ENCODE peak calls at places on chromosome 17, in six cellular contexts. J is tibial nerve, A is GM23338, W is myocyte, E is tibial artery, Y is HuH-7. H is an unnamed sample.

GRCh38 chr17:83087788-83088360 is 8.5 kb downstream of the METRNL start:
- DNase-seq in J (no peak), A (no peak), W (no peak), E (no peak), Y (no peak), H (no peak)

GRCh38 chr17:76248013-76248782 is 7.9 kb upstream of the RNF157 start:
- DNase-seq in J (no peak), A (no peak), W (no peak), E (no peak), Y (no peak), H (no peak)

GRCh38 chr17:50629902-50630301 is 4.8 kb upstream of the ABCC3 start:
- DNase-seq in J (no peak), A (no peak), W (no peak), E (no peak), Y (no peak), H (no peak)

GRCh38 chr17:17205368-17206148 is 575 bp downstream of the PLD6 start:
- DNase-seq in J (peak), A (peak), W (peak), E (peak), Y (peak), H (peak)

GRCh38 chr17:17691468-17692263 is 10.4 kb downstream of the RAI1 start:
- DNase-seq in J (no peak), A (no peak), W (no peak), E (no peak), Y (no peak), H (peak)

GRCh38 chr17:75430159-75430748 is 24.8 kb upstream of the GRB2 start:
- DNase-seq in J (no peak), A (peak), W (peak), E (no peak), Y (peak), H (peak)

GRCh38 chr17:42760652-42761581 is at the start of gene RAMP2:
- DNase-seq in J (no peak), A (peak), W (no peak), E (no peak), Y (peak), H (no peak)

GRCh38 chr17:32323784-32324590 is 18.0 kb downstream of the C17orf75 start:
- DNase-seq in J (no peak), A (no peak), W (peak), E (no peak), Y (no peak), H (peak)